ENCODE peak calls at places on chromosome 6, in ten cellular contexts. One of them, this sample, is unnamed.

GRCh38 chr6:69917834-69918233 is 51.5 kb downstream of the COL19A1 start:
- DNase-seq in stimulated activated CD4-positive, alpha-beta T cell treated with anti-CD3 and anti-CD28 coated beads, Interleukin-2, amount 100 ng/mL, for 48 hours: peak; percentile 1
- DNase-seq in dorsolateral prefrontal cortex: no peak
- DNase-seq in iPS-NIHi11: no peak
- DNase-seq in mesenteric fat pad: no peak
- DNase-seq in activated CD4-positive, alpha-beta T cell treated with anti-CD3 and anti-CD28 coated beads for 4 hours: no peak
- DNase-seq in NCI-H345: no peak
- DNase-seq in NCI-H1694 treated with DMSO at 0.1 percent for 48 hours: no peak
- DNase-seq in NCI-H774: no peak
- DNase-seq in IMR-90: peak; percentile 77
- DNase-seq in this sample: no peak

GRCh38 chr6:138692058-138692977 is 81.3 kb upstream of the CCDC28A start:
- DNase-seq in activated CD4-positive, alpha-beta T cell treated with anti-CD3 and anti-CD28 coated beads for 4 hours: peak; percentile 47
- DNase-seq in mesenteric fat pad: peak; percentile 92
- DNase-seq in iPS-NIHi11: peak; percentile 94
- DNase-seq in NCI-H774: peak; percentile 66
- DNase-seq in IMR-90: peak; percentile 50
- DNase-seq in dorsolateral prefrontal cortex: peak; percentile 51
- DNase-seq in NCI-H1694 treated with DMSO at 0.1 percent for 48 hours: no peak
- DNase-seq in NCI-H345: peak; percentile 69
- DNase-seq in stimulated activated CD4-positive, alpha-beta T cell treated with anti-CD3 and anti-CD28 coated beads, Interleukin-2, amount 100 ng/mL, for 48 hours: peak; percentile 52
- DNase-seq in this sample: no peak

GRCh38 chr6:136290406-136291010 is 862 bp upstream of the BCLAF1 start:
- DNase-seq in activated CD4-positive, alpha-beta T cell treated with anti-CD3 and anti-CD28 coated beads for 4 hours: peak; percentile 77
- DNase-seq in iPS-NIHi11: peak; percentile 34
- DNase-seq in NCI-H774: peak; percentile 78
- DNase-seq in dorsolateral prefrontal cortex: peak; percentile 69
- DNase-seq in NCI-H1694 treated with DMSO at 0.1 percent for 48 hours: peak; percentile 58
- DNase-seq in mesenteric fat pad: peak; percentile 91
- DNase-seq in NCI-H345: peak; percentile 72
- DNase-seq in stimulated activated CD4-positive, alpha-beta T cell treated with anti-CD3 and anti-CD28 coated beads, Interleukin-2, amount 100 ng/mL, for 48 hours: peak; percentile 61
- DNase-seq in IMR-90: peak; percentile 85
- DNase-seq in this sample: peak; percentile 37

GRCh38 chr6:123323419-123324329 is 313.1 kb downstream of the TRDN start:
- DNase-seq in mesenteric fat pad: no peak
- DNase-seq in NCI-H1694 treated with DMSO at 0.1 percent for 48 hours: no peak
- DNase-seq in NCI-H345: peak; percentile 25
- DNase-seq in stimulated activated CD4-positive, alpha-beta T cell treated with anti-CD3 and anti-CD28 coated beads, Interleukin-2, amount 100 ng/mL, for 48 hours: no peak
- DNase-seq in iPS-NIHi11: no peak
- DNase-seq in NCI-H774: no peak
- DNase-seq in IMR-90: no peak
- DNase-seq in activated CD4-positive, alpha-beta T cell treated with anti-CD3 and anti-CD28 coated beads for 4 hours: no peak
- DNase-seq in dorsolateral prefrontal cortex: no peak
- DNase-seq in this sample: no peak

GRCh38 chr6:68527691-68528090 is 107.4 kb upstream of the ADGRB3 start:
- DNase-seq in dorsolateral prefrontal cortex: no peak
- DNase-seq in iPS-NIHi11: no peak
- DNase-seq in NCI-H774: no peak
- DNase-seq in activated CD4-positive, alpha-beta T cell treated with anti-CD3 and anti-CD28 coated beads for 4 hours: no peak
- DNase-seq in stimulated activated CD4-positive, alpha-beta T cell treated with anti-CD3 and anti-CD28 coated beads, Interleukin-2, amount 100 ng/mL, for 48 hours: no peak
- DNase-seq in NCI-H1694 treated with DMSO at 0.1 percent for 48 hours: no peak
- DNase-seq in mesenteric fat pad: peak; percentile 45
- DNase-seq in IMR-90: no peak
- DNase-seq in NCI-H345: no peak
- DNase-seq in this sample: no peak

GRCh38 chr6:8064638-8065518 is 689 bp upstream of the BLOC1S5 start:
- DNase-seq in mesenteric fat pad: no peak
- DNase-seq in stimulated activated CD4-positive, alpha-beta T cell treated with anti-CD3 and anti-CD28 coated beads, Interleukin-2, amount 100 ng/mL, for 48 hours: peak; percentile 22
- DNase-seq in iPS-NIHi11: no peak
- DNase-seq in activated CD4-positive, alpha-beta T cell treated with anti-CD3 and anti-CD28 coated beads for 4 hours: no peak
- DNase-seq in dorsolateral prefrontal cortex: no peak
- DNase-seq in NCI-H345: no peak
- DNase-seq in IMR-90: no peak
- DNase-seq in NCI-H774: no peak
- DNase-seq in NCI-H1694 treated with DMSO at 0.1 percent for 48 hours: no peak
- DNase-seq in this sample: no peak

GRCh38 chr6:36598326-36598725 is 4.2 kb downstream of the SRSF3 start:
- DNase-seq in dorsolateral prefrontal cortex: no peak
- DNase-seq in stimulated activated CD4-positive, alpha-beta T cell treated with anti-CD3 and anti-CD28 coated beads, Interleukin-2, amount 100 ng/mL, for 48 hours: no peak
- DNase-seq in NCI-H345: no peak
- DNase-seq in IMR-90: no peak
- DNase-seq in mesenteric fat pad: peak; percentile 22
- DNase-seq in activated CD4-positive, alpha-beta T cell treated with anti-CD3 and anti-CD28 coated beads for 4 hours: no peak
- DNase-seq in iPS-NIHi11: no peak
- DNase-seq in NCI-H1694 treated with DMSO at 0.1 percent for 48 hours: no peak
- DNase-seq in NCI-H774: no peak
- DNase-seq in this sample: no peak

GRCh38 chr6:68776382-68776781 is 141.3 kb downstream of the ADGRB3 start:
- DNase-seq in NCI-H1694 treated with DMSO at 0.1 percent for 48 hours: no peak
- DNase-seq in stimulated activated CD4-positive, alpha-beta T cell treated with anti-CD3 and anti-CD28 coated beads, Interleukin-2, amount 100 ng/mL, for 48 hours: no peak
- DNase-seq in IMR-90: no peak
- DNase-seq in iPS-NIHi11: no peak
- DNase-seq in activated CD4-positive, alpha-beta T cell treated with anti-CD3 and anti-CD28 coated beads for 4 hours: no peak
- DNase-seq in NCI-H774: no peak
- DNase-seq in mesenteric fat pad: no peak
- DNase-seq in dorsolateral prefrontal cortex: no peak
- DNase-seq in NCI-H345: no peak
- DNase-seq in this sample: no peak

GRCh38 chr6:89209457-89209856 is 7.7 kb downstream of the GABRR1 start:
- DNase-seq in iPS-NIHi11: no peak
- DNase-seq in stimulated activated CD4-positive, alpha-beta T cell treated with anti-CD3 and anti-CD28 coated beads, Interleukin-2, amount 100 ng/mL, for 48 hours: no peak
- DNase-seq in NCI-H345: no peak
- DNase-seq in activated CD4-positive, alpha-beta T cell treated with anti-CD3 and anti-CD28 coated beads for 4 hours: no peak
- DNase-seq in NCI-H774: no peak
- DNase-seq in NCI-H1694 treated with DMSO at 0.1 percent for 48 hours: no peak
- DNase-seq in IMR-90: no peak
- DNase-seq in mesenteric fat pad: no peak
- DNase-seq in dorsolateral prefrontal cortex: no peak
- DNase-seq in this sample: no peak

GRCh38 chr6:27777614-27778355 is 134.4 kb downstream of the OR2B2 start:
- DNase-seq in IMR-90: no peak
- DNase-seq in stimulated activated CD4-positive, alpha-beta T cell treated with anti-CD3 and anti-CD28 coated beads, Interleukin-2, amount 100 ng/mL, for 48 hours: no peak
- DNase-seq in NCI-H1694 treated with DMSO at 0.1 percent for 48 hours: no peak
- DNase-seq in NCI-H774: no peak
- DNase-seq in mesenteric fat pad: no peak
- DNase-seq in NCI-H345: no peak
- DNase-seq in dorsolateral prefrontal cortex: no peak
- DNase-seq in iPS-NIHi11: no peak
- DNase-seq in activated CD4-positive, alpha-beta T cell treated with anti-CD3 and anti-CD28 coated beads for 4 hours: no peak
- DNase-seq in this sample: no peak

GRCh38 chr6:80638222-80639055 is 532.0 kb downstream of the BCKDHB start:
- DNase-seq in iPS-NIHi11: peak; percentile 45
- DNase-seq in mesenteric fat pad: no peak
- DNase-seq in NCI-H774: peak; percentile 94
- DNase-seq in stimulated activated CD4-positive, alpha-beta T cell treated with anti-CD3 and anti-CD28 coated beads, Interleukin-2, amount 100 ng/mL, for 48 hours: no peak
- DNase-seq in NCI-H1694 treated with DMSO at 0.1 percent for 48 hours: no peak
- DNase-seq in NCI-H345: peak; percentile 34
- DNase-seq in IMR-90: peak; percentile 99
- DNase-seq in activated CD4-positive, alpha-beta T cell treated with anti-CD3 and anti-CD28 coated beads for 4 hours: no peak
- DNase-seq in dorsolateral prefrontal cortex: no peak
- DNase-seq in this sample: no peak

GRCh38 chr6:151269318-151269995 is 29.7 kb downstream of the AKAP12 start:
- DNase-seq in iPS-NIHi11: no peak
- DNase-seq in NCI-H774: no peak
- DNase-seq in NCI-H1694 treated with DMSO at 0.1 percent for 48 hours: no peak
- DNase-seq in NCI-H345: no peak
- DNase-seq in dorsolateral prefrontal cortex: no peak
- DNase-seq in stimulated activated CD4-positive, alpha-beta T cell treated with anti-CD3 and anti-CD28 coated beads, Interleukin-2, amount 100 ng/mL, for 48 hours: no peak
- DNase-seq in mesenteric fat pad: no peak
- DNase-seq in IMR-90: peak; percentile 50
- DNase-seq in activated CD4-positive, alpha-beta T cell treated with anti-CD3 and anti-CD28 coated beads for 4 hours: no peak
- DNase-seq in this sample: no peak

GRCh38 chr6:136593748-136594490 is 43.7 kb upstream of the MAP7 start:
- DNase-seq in IMR-90: peak; percentile 100
- DNase-seq in NCI-H1694 treated with DMSO at 0.1 percent for 48 hours: no peak
- DNase-seq in stimulated activated CD4-positive, alpha-beta T cell treated with anti-CD3 and anti-CD28 coated beads, Interleukin-2, amount 100 ng/mL, for 48 hours: peak; percentile 21
- DNase-seq in iPS-NIHi11: peak; percentile 62
- DNase-seq in NCI-H774: no peak
- DNase-seq in activated CD4-positive, alpha-beta T cell treated with anti-CD3 and anti-CD28 coated beads for 4 hours: peak; percentile 10
- DNase-seq in NCI-H345: no peak
- DNase-seq in mesenteric fat pad: no peak
- DNase-seq in dorsolateral prefrontal cortex: no peak
- DNase-seq in this sample: no peak

GRCh38 chr6:128350416-128351254 is 169.8 kb downstream of the PTPRK start:
- DNase-seq in activated CD4-positive, alpha-beta T cell treated with anti-CD3 and anti-CD28 coated beads for 4 hours: no peak
- DNase-seq in NCI-H1694 treated with DMSO at 0.1 percent for 48 hours: no peak
- DNase-seq in dorsolateral prefrontal cortex: no peak
- DNase-seq in NCI-H774: no peak
- DNase-seq in iPS-NIHi11: no peak
- DNase-seq in stimulated activated CD4-positive, alpha-beta T cell treated with anti-CD3 and anti-CD28 coated beads, Interleukin-2, amount 100 ng/mL, for 48 hours: no peak
- DNase-seq in IMR-90: peak; percentile 49
- DNase-seq in NCI-H345: no peak
- DNase-seq in mesenteric fat pad: no peak
- DNase-seq in this sample: no peak

GRCh38 chr6:82362868-82363267 is 749 bp upstream of the TPBG start:
- DNase-seq in dorsolateral prefrontal cortex: no peak
- DNase-seq in NCI-H1694 treated with DMSO at 0.1 percent for 48 hours: no peak
- DNase-seq in IMR-90: peak; percentile 94
- DNase-seq in mesenteric fat pad: no peak
- DNase-seq in iPS-NIHi11: no peak
- DNase-seq in stimulated activated CD4-positive, alpha-beta T cell treated with anti-CD3 and anti-CD28 coated beads, Interleukin-2, amount 100 ng/mL, for 48 hours: no peak
- DNase-seq in activated CD4-positive, alpha-beta T cell treated with anti-CD3 and anti-CD28 coated beads for 4 hours: no peak
- DNase-seq in NCI-H345: no peak
- DNase-seq in NCI-H774: no peak
- DNase-seq in this sample: no peak

GRCh38 chr6:13600036-13600435 is 15.1 kb upstream of the NOL7 start:
- DNase-seq in iPS-NIHi11: no peak
- DNase-seq in NCI-H1694 treated with DMSO at 0.1 percent for 48 hours: no peak
- DNase-seq in stimulated activated CD4-positive, alpha-beta T cell treated with anti-CD3 and anti-CD28 coated beads, Interleukin-2, amount 100 ng/mL, for 48 hours: no peak
- DNase-seq in NCI-H774: no peak
- DNase-seq in mesenteric fat pad: no peak
- DNase-seq in NCI-H345: no peak
- DNase-seq in IMR-90: no peak
- DNase-seq in dorsolateral prefrontal cortex: no peak
- DNase-seq in activated CD4-positive, alpha-beta T cell treated with anti-CD3 and anti-CD28 coated beads for 4 hours: no peak
- DNase-seq in this sample: no peak

GRCh38 chr6:161557333-161558107 is 283.7 kb upstream of the AGPAT4 start:
- DNase-seq in activated CD4-positive, alpha-beta T cell treated with anti-CD3 and anti-CD28 coated beads for 4 hours: no peak
- DNase-seq in iPS-NIHi11: no peak
- DNase-seq in stimulated activated CD4-positive, alpha-beta T cell treated with anti-CD3 and anti-CD28 coated beads, Interleukin-2, amount 100 ng/mL, for 48 hours: no peak
- DNase-seq in NCI-H345: no peak
- DNase-seq in IMR-90: no peak
- DNase-seq in NCI-H1694 treated with DMSO at 0.1 percent for 48 hours: no peak
- DNase-seq in dorsolateral prefrontal cortex: no peak
- DNase-seq in NCI-H774: no peak
- DNase-seq in mesenteric fat pad: no peak
- DNase-seq in this sample: peak; percentile 36

GRCh38 chr6:146361367-146361924 is 182.2 kb upstream of the RAB32 start:
- DNase-seq in mesenteric fat pad: no peak
- DNase-seq in NCI-H345: no peak
- DNase-seq in activated CD4-positive, alpha-beta T cell treated with anti-CD3 and anti-CD28 coated beads for 4 hours: no peak
- DNase-seq in iPS-NIHi11: no peak
- DNase-seq in NCI-H774: no peak
- DNase-seq in stimulated activated CD4-positive, alpha-beta T cell treated with anti-CD3 and anti-CD28 coated beads, Interleukin-2, amount 100 ng/mL, for 48 hours: no peak
- DNase-seq in IMR-90: no peak
- DNase-seq in dorsolateral prefrontal cortex: peak; percentile 60
- DNase-seq in NCI-H1694 treated with DMSO at 0.1 percent for 48 hours: no peak
- DNase-seq in this sample: peak; percentile 17

GRCh38 chr6:48111575-48111974 is 578 bp upstream of the PTCHD4 start:
- DNase-seq in activated CD4-positive, alpha-beta T cell treated with anti-CD3 and anti-CD28 coated beads for 4 hours: no peak
- DNase-seq in IMR-90: peak; percentile 15
- DNase-seq in iPS-NIHi11: no peak
- DNase-seq in stimulated activated CD4-positive, alpha-beta T cell treated with anti-CD3 and anti-CD28 coated beads, Interleukin-2, amount 100 ng/mL, for 48 hours: no peak
- DNase-seq in NCI-H1694 treated with DMSO at 0.1 percent for 48 hours: no peak
- DNase-seq in NCI-H774: peak; percentile 52
- DNase-seq in NCI-H345: peak; percentile 43
- DNase-seq in dorsolateral prefrontal cortex: no peak
- DNase-seq in mesenteric fat pad: no peak
- DNase-seq in this sample: no peak

GRCh38 chr6:24858154-24858801 is 59.6 kb upstream of the ARMH2 start:
- DNase-seq in IMR-90: no peak
- DNase-seq in activated CD4-positive, alpha-beta T cell treated with anti-CD3 and anti-CD28 coated beads for 4 hours: no peak
- DNase-seq in NCI-H345: no peak
- DNase-seq in mesenteric fat pad: no peak
- DNase-seq in dorsolateral prefrontal cortex: no peak
- DNase-seq in NCI-H774: no peak
- DNase-seq in NCI-H1694 treated with DMSO at 0.1 percent for 48 hours: no peak
- DNase-seq in stimulated activated CD4-positive, alpha-beta T cell treated with anti-CD3 and anti-CD28 coated beads, Interleukin-2, amount 100 ng/mL, for 48 hours: no peak
- DNase-seq in iPS-NIHi11: no peak
- DNase-seq in this sample: no peak

GRCh38 chr6:136968831-136969230 is 46.7 kb downstream of the SLC35D3 start:
- DNase-seq in NCI-H1694 treated with DMSO at 0.1 percent for 48 hours: no peak
- DNase-seq in iPS-NIHi11: no peak
- DNase-seq in mesenteric fat pad: no peak
- DNase-seq in stimulated activated CD4-positive, alpha-beta T cell treated with anti-CD3 and anti-CD28 coated beads, Interleukin-2, amount 100 ng/mL, for 48 hours: no peak
- DNase-seq in IMR-90: no peak
- DNase-seq in NCI-H345: no peak
- DNase-seq in activated CD4-positive, alpha-beta T cell treated with anti-CD3 and anti-CD28 coated beads for 4 hours: no peak
- DNase-seq in NCI-H774: no peak
- DNase-seq in dorsolateral prefrontal cortex: no peak
- DNase-seq in this sample: no peak

GRCh38 chr6:120826253-120826652 is 508.0 kb downstream of the TBC1D32 start:
- DNase-seq in IMR-90: no peak
- DNase-seq in NCI-H774: peak; percentile 38
- DNase-seq in iPS-NIHi11: peak; percentile 59
- DNase-seq in activated CD4-positive, alpha-beta T cell treated with anti-CD3 and anti-CD28 coated beads for 4 hours: no peak
- DNase-seq in stimulated activated CD4-positive, alpha-beta T cell treated with anti-CD3 and anti-CD28 coated beads, Interleukin-2, amount 100 ng/mL, for 48 hours: no peak
- DNase-seq in mesenteric fat pad: no peak
- DNase-seq in NCI-H345: peak; percentile 3
- DNase-seq in dorsolateral prefrontal cortex: no peak
- DNase-seq in NCI-H1694 treated with DMSO at 0.1 percent for 48 hours: no peak
- DNase-seq in this sample: no peak

GRCh38 chr6:52712136-52712535 is 41.2 kb downstream of the TMEM14A start:
- DNase-seq in activated CD4-positive, alpha-beta T cell treated with anti-CD3 and anti-CD28 coated beads for 4 hours: no peak
- DNase-seq in NCI-H774: no peak
- DNase-seq in IMR-90: peak; percentile 11
- DNase-seq in mesenteric fat pad: no peak
- DNase-seq in stimulated activated CD4-positive, alpha-beta T cell treated with anti-CD3 and anti-CD28 coated beads, Interleukin-2, amount 100 ng/mL, for 48 hours: no peak
- DNase-seq in dorsolateral prefrontal cortex: no peak
- DNase-seq in NCI-H1694 treated with DMSO at 0.1 percent for 48 hours: no peak
- DNase-seq in iPS-NIHi11: no peak
- DNase-seq in NCI-H345: no peak
- DNase-seq in this sample: no peak

GRCh38 chr6:35694462-35694861 is 5.7 kb upstream of the FKBP5 start:
- DNase-seq in mesenteric fat pad: no peak
- DNase-seq in NCI-H345: no peak
- DNase-seq in iPS-NIHi11: no peak
- DNase-seq in NCI-H774: no peak
- DNase-seq in IMR-90: peak; percentile 51
- DNase-seq in activated CD4-positive, alpha-beta T cell treated with anti-CD3 and anti-CD28 coated beads for 4 hours: no peak
- DNase-seq in stimulated activated CD4-positive, alpha-beta T cell treated with anti-CD3 and anti-CD28 coated beads, Interleukin-2, amount 100 ng/mL, for 48 hours: no peak
- DNase-seq in dorsolateral prefrontal cortex: no peak
- DNase-seq in NCI-H1694 treated with DMSO at 0.1 percent for 48 hours: no peak
- DNase-seq in this sample: no peak

GRCh38 chr6:150741633-150742200 is 123.8 kb upstream of the MTHFD1L start:
- DNase-seq in stimulated activated CD4-positive, alpha-beta T cell treated with anti-CD3 and anti-CD28 coated beads, Interleukin-2, amount 100 ng/mL, for 48 hours: peak; percentile 13
- DNase-seq in NCI-H1694 treated with DMSO at 0.1 percent for 48 hours: no peak
- DNase-seq in mesenteric fat pad: no peak
- DNase-seq in iPS-NIHi11: peak; percentile 45
- DNase-seq in NCI-H774: no peak
- DNase-seq in activated CD4-positive, alpha-beta T cell treated with anti-CD3 and anti-CD28 coated beads for 4 hours: no peak
- DNase-seq in dorsolateral prefrontal cortex: no peak
- DNase-seq in NCI-H345: no peak
- DNase-seq in IMR-90: no peak
- DNase-seq in this sample: no peak

GRCh38 chr6:21745543-21746337 is 152.2 kb downstream of the SOX4 start:
- DNase-seq in iPS-NIHi11: no peak
- DNase-seq in stimulated activated CD4-positive, alpha-beta T cell treated with anti-CD3 and anti-CD28 coated beads, Interleukin-2, amount 100 ng/mL, for 48 hours: no peak
- DNase-seq in NCI-H345: no peak
- DNase-seq in NCI-H1694 treated with DMSO at 0.1 percent for 48 hours: no peak
- DNase-seq in IMR-90: no peak
- DNase-seq in NCI-H774: no peak
- DNase-seq in mesenteric fat pad: no peak
- DNase-seq in activated CD4-positive, alpha-beta T cell treated with anti-CD3 and anti-CD28 coated beads for 4 hours: no peak
- DNase-seq in dorsolateral prefrontal cortex: no peak
- DNase-seq in this sample: no peak

GRCh38 chr6:111564482-111564945 is 41.2 kb downstream of the TRAF3IP2 start:
- DNase-seq in NCI-H345: peak; percentile 55
- DNase-seq in iPS-NIHi11: no peak
- DNase-seq in stimulated activated CD4-positive, alpha-beta T cell treated with anti-CD3 and anti-CD28 coated beads, Interleukin-2, amount 100 ng/mL, for 48 hours: no peak
- DNase-seq in activated CD4-positive, alpha-beta T cell treated with anti-CD3 and anti-CD28 coated beads for 4 hours: no peak
- DNase-seq in mesenteric fat pad: no peak
- DNase-seq in IMR-90: peak; percentile 74
- DNase-seq in NCI-H774: no peak
- DNase-seq in NCI-H1694 treated with DMSO at 0.1 percent for 48 hours: peak; percentile 30
- DNase-seq in dorsolateral prefrontal cortex: peak; percentile 81
- DNase-seq in this sample: peak; percentile 43

GRCh38 chr6:111282564-111282963 is 195.3 kb downstream of the SLC16A10 start:
- DNase-seq in NCI-H1694 treated with DMSO at 0.1 percent for 48 hours: no peak
- DNase-seq in IMR-90: no peak
- DNase-seq in NCI-H774: no peak
- DNase-seq in stimulated activated CD4-positive, alpha-beta T cell treated with anti-CD3 and anti-CD28 coated beads, Interleukin-2, amount 100 ng/mL, for 48 hours: no peak
- DNase-seq in iPS-NIHi11: no peak
- DNase-seq in NCI-H345: no peak
- DNase-seq in activated CD4-positive, alpha-beta T cell treated with anti-CD3 and anti-CD28 coated beads for 4 hours: no peak
- DNase-seq in dorsolateral prefrontal cortex: no peak
- DNase-seq in mesenteric fat pad: no peak
- DNase-seq in this sample: no peak